ENCODE peak calls at places on chromosomes 16 and 17, in nine cellular contexts. J is HuH-7; A is H9; Z is Kasumi-1; E is activated CD4-positive, alpha-beta T cell treated with anti-CD3 and anti-CD28 coated beads, Interleukin-2, amount 50 U/mL, for 1 hour; U is activated T-cell treated with anti-CD3 and anti-CD28 coated beads for 1 hour; F is COR-L47; C is stimulated activated CD8-positive, alpha-beta memory T cell treated with anti-CD3 and anti-CD28 coated beads, Interleukin-4, amount 100 ng/mL, for 48 hours; D is C1 segment of cervical spinal cord. L is an unnamed sample.

GRCh38 chr16:15404792-15405191 is 9.2 kb downstream of the MPV17L start:
- DNase-seq in J (no peak), A (no peak), Z (no peak), E (no peak), U (no peak), F (no peak), C (no peak), D (no peak), L (no peak)

GRCh38 chr17:71019699-71020098 is 850.4 kb downstream of the KCNJ2 start:
- DNase-seq in J (no peak), A (no peak), Z (no peak), E (no peak), U (no peak), F (no peak), C (no peak), D (no peak), L (no peak)

GRCh38 chr16:4372578-4373355 is 1.1 kb downstream of the VASN start:
- DNase-seq in J (peak), A (no peak), Z (no peak), E (no peak), U (no peak), F (peak), C (no peak), D (no peak), L (no peak)

GRCh38 chr16:68480084-68480995 is 32.0 kb upstream of the SMPD3 start:
- DNase-seq in J (no peak), A (no peak), Z (no peak), E (no peak), U (no peak), F (no peak), C (no peak), D (no peak), L (no peak)

GRCh38 chr17:17022011-17022800 is 20.1 kb upstream of the MPRIP start:
- DNase-seq in J (no peak), A (peak), Z (no peak), E (no peak), U (no peak), F (no peak), C (no peak), D (no peak), L (no peak)

GRCh38 chr17:77365584-77366186 is 224.9 kb downstream of the SEC14L1 start:
- DNase-seq in J (no peak), A (no peak), Z (peak), E (no peak), U (no peak), F (peak), C (no peak), D (no peak), L (peak)

GRCh38 chr16:20844588-20844987 is 38.3 kb downstream of the REXO5 start:
- DNase-seq in J (no peak), A (no peak), Z (peak), E (no peak), U (no peak), F (no peak), C (peak), D (no peak), L (no peak)

GRCh38 chr17:55005520-55005919 is 37.0 kb downstream of the STXBP4 start:
- DNase-seq in J (peak), A (peak), Z (peak), E (no peak), U (no peak), F (peak), C (no peak), D (no peak), L (no peak)

GRCh38 chr17:1107777-1108559 is 71.8 kb downstream of the ABR start:
- DNase-seq in J (no peak), A (peak), Z (no peak), E (no peak), U (no peak), F (no peak), C (no peak), D (no peak), L (peak)

GRCh38 chr17:56653877-56654276 is 60.4 kb downstream of the NOG start:
- DNase-seq in J (peak), A (peak), Z (peak), E (peak), U (peak), F (no peak), C (peak), D (no peak), L (no peak)

GRCh38 chr16:22673463-22673862 is 140.5 kb upstream of the HS3ST2 start:
- DNase-seq in J (no peak), A (peak), Z (no peak), E (no peak), U (no peak), F (no peak), C (no peak), D (no peak), L (no peak)

GRCh38 chr17:78679495-78680395 is 102.3 kb downstream of the CYTH1 start:
- DNase-seq in J (no peak), A (no peak), Z (no peak), E (no peak), U (no peak), F (no peak), C (no peak), D (no peak), L (peak)

GRCh38 chr16:57185446-57185944 is 344 bp downstream of the PSME3IP1 start:
- DNase-seq in J (peak), A (no peak), Z (peak), E (no peak), U (peak), F (peak), C (no peak), D (peak), L (peak)

GRCh38 chr16:28863929-28864886 is 565 bp downstream of the SH2B1 start:
- DNase-seq in J (peak), A (no peak), Z (no peak), E (peak), U (no peak), F (no peak), C (no peak), D (no peak), L (no peak)

GRCh38 chr17:75707096-75707720 is 14.1 kb upstream of the ITGB4 start:
- DNase-seq in J (no peak), A (no peak), Z (no peak), E (no peak), U (no peak), F (no peak), C (no peak), D (no peak), L (peak)

GRCh38 chr17:12619444-12620199 is 46.1 kb upstream of the MYOCD start:
- DNase-seq in J (no peak), A (no peak), Z (no peak), E (no peak), U (no peak), F (no peak), C (no peak), D (no peak), L (no peak)

GRCh38 chr17:64084940-64085649 is 44.8 kb downstream of the ERN1 start:
- DNase-seq in J (no peak), A (no peak), Z (no peak), E (no peak), U (no peak), F (peak), C (no peak), D (no peak), L (no peak)

L was measured in cardiac septum.